ENCODE peak calls at places on chromosomes 11 and 22, in four cellular contexts. H, I, N and E are unnamed samples.

GRCh38 chr11:86143429-86144030 is 74.6 kb upstream of the PICALM start:
- DNase-seq in H (no peak), I (no peak), N (no peak), E (no peak)

GRCh38 chr11:60345489-60345888 is 18.4 kb downstream of the MS4A6E start:
- DNase-seq in H (no peak), I (peak; percentile 54), N (peak; percentile 21), E (no peak)

GRCh38 chr11:104333977-104334376 is 170.0 kb upstream of the PDGFD start:
- DNase-seq in H (no peak), I (no peak), N (peak; percentile 7), E (no peak)

GRCh38 chr22:37491559-37492427 is 5.6 kb upstream of the MFNG start:
- DNase-seq in H (no peak), I (no peak), N (no peak), E (no peak)

GRCh38 chr11:90332415-90332814 is 109.6 kb upstream of the CHORDC1 start:
- DNase-seq in H (no peak), I (no peak), N (no peak), E (no peak)

GRCh38 chr11:76152741-76153608 is 53.3 kb downstream of the WNT11 start:
- DNase-seq in H (no peak), I (no peak), N (no peak), E (no peak)

GRCh38 chr22:44210721-44211120 is 30.0 kb downstream of the PARVG start:
- DNase-seq in H (peak; percentile 54), I (no peak), N (no peak), E (no peak)

GRCh38 chr22:26502688-26503561 is 9.3 kb downstream of the TFIP11 start:
- DNase-seq in H (peak; percentile 51), I (no peak), N (no peak), E (no peak)

GRCh38 chr11:78651923-78652602 is 77.4 kb upstream of the NARS2 start:
- DNase-seq in H (no peak), I (no peak), N (no peak), E (no peak)

GRCh38 chr11:128453444-128454336 is 133.7 kb downstream of the ETS1 start:
- DNase-seq in H (peak; percentile 99), I (no peak), N (no peak), E (peak; percentile 78)

GRCh38 chr11:118223992-118224391 is 819 bp downstream of the JAML start:
- DNase-seq in H (no peak), I (no peak), N (no peak), E (no peak)

GRCh38 chr11:19774329-19774728 is 61.7 kb downstream of the NAV2 start:
- DNase-seq in H (no peak), I (no peak), N (no peak), E (no peak)

GRCh38 chr11:68314203-68314885 is 2.0 kb downstream of the LRP5 start:
- DNase-seq in H (no peak), I (no peak), N (no peak), E (no peak)

GRCh38 chr22:44622147-44622427 is 79.9 kb upstream of the PRR5 start:
- DNase-seq in H (no peak), I (no peak), N (no peak), E (no peak)

GRCh38 chr22:42179616-42180015 is 49.0 kb upstream of the CYP2D6 start:
- DNase-seq in H (peak; percentile 88), I (no peak), N (no peak), E (no peak)

GRCh38 chr11:118914178-118914918 is 11.4 kb downstream of the BCL9L start:
- DNase-seq in H (no peak), I (no peak), N (no peak), E (no peak)

GRCh38 chr22:47000888-47001287 is 238.4 kb downstream of the TBC1D22A start:
- DNase-seq in H (no peak), I (no peak), N (no peak), E (no peak)

GRCh38 chr11:40384991-40385390 is 1074.5 kb downstream of the LRRC4C start:
- DNase-seq in H (peak; percentile 79), I (no peak), N (no peak), E (no peak)

GRCh38 chr11:96198466-96198808 is 144.6 kb downstream of the MAML2 start:
- DNase-seq in H (no peak), I (no peak), N (no peak), E (no peak)

GRCh38 chr11:64373598-64373974 is 14.6 kb downstream of the RPS6KA4 start:
- DNase-seq in H (no peak), I (no peak), N (no peak), E (no peak)

GRCh38 chr11:74672332-74672955 is 58.8 kb downstream of the CHRDL2 start:
- DNase-seq in H (no peak), I (no peak), N (no peak), E (no peak)

GRCh38 chr11:86134580-86135318 is 65.9 kb upstream of the PICALM start:
- DNase-seq in H (no peak), I (no peak), N (no peak), E (no peak)

GRCh38 chr11:8777907-8778767 is 95.5 kb downstream of the RPL27A start:
- DNase-seq in H (peak; percentile 71), I (no peak), N (no peak), E (no peak)

GRCh38 chr22:46654426-46654825 is 34.2 kb downstream of the GRAMD4 start:
- DNase-seq in H (no peak), I (no peak), N (no peak), E (no peak)

GRCh38 chr11:125637840-125638239 is 12.9 kb downstream of the CHEK1 start:
- DNase-seq in H (no peak), I (no peak), N (no peak), E (no peak)

GRCh38 chr11:67504950-67505561 is at the start of gene PITPNM1:
- DNase-seq in H (peak; percentile 24), I (peak; percentile 55), N (no peak), E (no peak)

GRCh38 chr11:119095066-119095880 is 6.4 kb downstream of the DPAGT1 start:
- DNase-seq in H (peak; percentile 99), I (peak; percentile 99), N (peak; percentile 99), E (peak; percentile 97)

GRCh38 chr11:123979311-123979710 is 1.7 kb upstream of the OR10S1 start:
- DNase-seq in H (no peak), I (no peak), N (no peak), E (no peak)

GRCh38 chr22:46401370-46401769 is 65.9 kb downstream of the TRMU start:
- DNase-seq in H (no peak), I (no peak), N (no peak), E (no peak)

GRCh38 chr11:65434667-65435179 is 12.1 kb downstream of the NEAT1 start:
- DNase-seq in H (peak; percentile 38), I (peak; percentile 2), N (no peak), E (no peak)
- H3K36me3 ChIP-seq in H (peaks cover 45% of the 10 kb centered on the region), I (peaks cover 71% of the 10 kb centered on the region), N (no peaks in the 10 kb centered on the region), E (peaks cover 50% of the 10 kb centered on the region)

GRCh38 chr11:83073248-83073647 is 1.6 kb upstream of the RAB30 start:
- DNase-seq in H (no peak), I (no peak), N (no peak), E (no peak)

GRCh38 chr11:83079820-83080219 is 8.1 kb upstream of the RAB30 start:
- DNase-seq in H (no peak), I (no peak), N (no peak), E (no peak)

GRCh38 chr11:83073884-83074283 is 2.2 kb upstream of the RAB30 start:
- DNase-seq in H (no peak), I (no peak), N (no peak), E (no peak)

GRCh38 chr11:83072689-83073242 is 1.1 kb upstream of the RAB30 start:
- DNase-seq in H (no peak), I (no peak), N (no peak), E (no peak)

DNA sequence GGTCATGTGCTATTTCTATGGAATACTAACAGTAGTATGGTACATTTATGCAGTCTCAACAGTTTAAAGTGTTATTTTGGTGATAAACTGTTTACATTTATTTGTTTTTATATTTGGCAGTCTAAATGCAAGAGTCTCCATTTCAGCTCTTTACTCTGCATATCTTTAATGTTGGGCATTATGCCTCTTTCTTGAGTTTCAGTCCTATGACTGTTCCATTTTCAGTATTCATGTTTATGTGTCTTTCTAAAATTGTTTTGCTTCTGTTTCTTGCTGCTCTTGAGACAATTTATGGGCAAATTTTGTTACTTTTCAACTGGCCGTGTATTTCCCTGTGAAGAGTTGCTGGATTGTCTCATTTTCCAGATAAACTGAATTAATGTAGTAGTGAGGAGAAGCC is 6.6 kb upstream of the RAB30 start:
- DNase-seq in H (no peak), I (no peak), N (no peak), E (no peak)
- H3K36me3 ChIP-seq in H (peaks cover 7% of the 10 kb centered on the region), I (peaks cover 51% of the 10 kb centered on the region), N (peaks cover 3% of the 10 kb centered on the region), E (peaks cover 4% of the 10 kb centered on the region)

GRCh38 chr11:122755409-122755808 is 82.9 kb upstream of the CRTAM start:
- DNase-seq in H (no peak), I (no peak), N (no peak), E (no peak)
- H3K36me3 ChIP-seq in H (no peaks in the 10 kb centered on the region), I (no peaks in the 10 kb centered on the region), N (no peaks in the 10 kb centered on the region), E (peaks cover 3% of the 10 kb centered on the region)

DNA sequence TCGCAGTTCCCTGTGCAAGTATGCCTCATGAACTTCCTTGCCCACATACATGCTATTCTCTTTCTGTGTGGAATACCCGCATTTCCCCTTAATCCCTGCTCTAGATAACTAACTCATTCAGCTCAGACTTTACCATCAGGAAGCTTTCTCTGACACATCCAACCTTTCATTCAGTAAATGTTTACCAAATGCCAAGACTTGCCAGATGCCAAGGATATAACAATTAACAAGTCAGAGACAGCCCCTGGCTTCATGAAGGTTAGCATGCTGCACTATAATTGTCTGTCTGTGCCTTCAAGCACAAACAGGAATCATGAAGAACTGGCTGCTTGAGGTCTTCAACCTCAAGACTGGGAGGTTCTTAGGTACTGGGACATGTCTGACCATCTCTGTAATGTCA is 71.2 kb upstream of the GDPD4 start:
- DNase-seq in H (no peak), I (no peak), N (no peak), E (no peak)
- H3K36me3 ChIP-seq in H (peaks cover 1% of the 10 kb centered on the region), I (peaks cover 10% of the 10 kb centered on the region), N (no peaks in the 10 kb centered on the region), E (peaks cover 6% of the 10 kb centered on the region)

GRCh38 chr22:35347462-35347861 is 33.4 kb upstream of the HMOX1 start:
- DNase-seq in H (no peak), I (no peak), N (no peak), E (no peak)
- H3K36me3 ChIP-seq in H (peaks cover 30% of the 10 kb centered on the region), I (no peaks in the 10 kb centered on the region), N (no peaks in the 10 kb centered on the region), E (peaks cover 5% of the 10 kb centered on the region)

GRCh38 chr22:31715157-31715778 is 34.7 kb downstream of the PRR14L start:
- DNase-seq in H (no peak), I (no peak), N (no peak), E (no peak)
- H3K36me3 ChIP-seq in H (peaks cover 42% of the 10 kb centered on the region), I (peaks cover 60% of the 10 kb centered on the region), N (peaks cover 38% of the 10 kb centered on the region), E (peaks cover 42% of the 10 kb centered on the region)

GRCh38 chr22:41140365-41140957 is 48.1 kb downstream of the EP300 start:
- DNase-seq in H (no peak), I (no peak), N (no peak), E (no peak)
- H3K36me3 ChIP-seq in H (peaks cover 59% of the 10 kb centered on the region), I (peaks cover 94% of the 10 kb centered on the region), N (peaks cover 71% of the 10 kb centered on the region), E (peaks cover 38% of the 10 kb centered on the region)

DNA sequence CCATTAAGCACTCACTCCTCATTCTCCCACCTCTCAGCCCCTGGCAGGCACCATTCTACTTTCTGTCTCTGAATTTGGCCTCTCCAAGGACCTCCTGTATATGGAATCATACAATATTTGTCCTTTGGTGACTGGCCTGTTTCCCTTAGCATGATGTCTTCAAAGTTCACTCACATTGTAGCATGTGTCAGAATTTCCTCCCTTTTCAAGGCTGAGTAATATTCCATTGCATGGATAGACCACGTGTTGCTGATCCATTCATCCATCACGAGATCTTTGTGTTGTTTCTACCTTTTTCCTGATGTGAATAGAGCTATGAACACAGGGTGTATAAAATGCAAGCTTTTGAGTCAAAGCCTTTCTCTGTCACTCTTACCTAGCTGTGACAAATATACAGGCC is 11.6 kb downstream of the FADS2 start:
- DNase-seq in H (no peak), I (no peak), N (no peak), E (no peak)
- H3K36me3 ChIP-seq in H (peaks cover 43% of the 10 kb centered on the region), I (peaks cover 74% of the 10 kb centered on the region), N (no peaks in the 10 kb centered on the region), E (peaks cover 45% of the 10 kb centered on the region)